ENCODE peak calls at places on chromosomes 16 and 17, in nine cellular contexts. T is occipital lobe; K is ELF-1; B is iPS DF 19.7; R is activated gamma-delta T cell treated with anti-CD3 and anti-CD28 coated beads, Interleukin-2, amount 50 U/mL, for 16 hours; J is hypothalamus; H is HFFc6; M is amniotic stem cell; D is right lobe of liver. U is an unnamed sample.

GRCh38 chr16:12439443-12440232 is 364.0 kb downstream of the CPPED1 start:
- DNase-seq in T (no peak), K (no peak), B (no peak), R (no peak), J (no peak), H (no peak), M (no peak), D (no peak), U (no peak)

GRCh38 chr17:79664925-79665738 is 54.3 kb upstream of the RBFOX3 start:
- DNase-seq in T (no peak), K (peak), B (no peak), R (no peak), J (peak), H (no peak), M (no peak), D (peak), U (no peak)

GRCh38 chr17:43803758-43804157 is 23.5 kb downstream of the CFAP97D1 start:
- DNase-seq in T (no peak), K (peak), B (no peak), R (no peak), J (no peak), H (no peak), M (no peak), D (no peak), U (no peak)

GRCh38 chr17:37820313-37821024 is 75.6 kb upstream of the HNF1B start:
- DNase-seq in T (no peak), K (no peak), B (no peak), R (no peak), J (no peak), H (no peak), M (no peak), D (no peak), U (peak)

GRCh38 chr17:1908699-1909309 is 79.0 kb downstream of the RPA1 start:
- DNase-seq in T (peak), K (peak), B (peak), R (no peak), J (peak), H (peak), M (peak), D (peak), U (peak)

GRCh38 chr17:54256530-54256929 is 433.8 kb downstream of the KIF2B start:
- DNase-seq in T (no peak), K (peak), B (peak), R (no peak), J (no peak), H (no peak), M (no peak), D (no peak), U (no peak)

GRCh38 chr16:8634991-8635736 is 13.7 kb downstream of the METTL22 start:
- DNase-seq in T (no peak), K (peak), B (peak), R (no peak), J (no peak), H (peak), M (no peak), D (no peak), U (no peak)

GRCh38 chr16:50737420-50737959 is 4.4 kb upstream of the CYLD start:
- DNase-seq in T (no peak), K (no peak), B (no peak), R (no peak), J (no peak), H (no peak), M (no peak), D (no peak), U (no peak)

GRCh38 chr16:27483624-27484023 is 66.1 kb downstream of the GTF3C1 start:
- DNase-seq in T (no peak), K (no peak), B (no peak), R (no peak), J (no peak), H (no peak), M (no peak), D (no peak), U (no peak)

GRCh38 chr16:81543571-81543970 is 99.0 kb downstream of the CMIP start:
- DNase-seq in T (no peak), K (no peak), B (no peak), R (no peak), J (no peak), H (no peak), M (no peak), D (no peak), U (no peak)

U was measured in B cell.